ENCODE peak calls at places on chromosome 4, in eight cellular contexts. I is AG10803, W is GM13977, K is sigmoid colon, Y is body of pancreas, T is omental fat pad, A is GM23338, L is upper lobe of left lung. M is an unnamed sample.

GRCh38 chr4:159071178-159071968 is 31.5 kb upstream of the RAPGEF2 start:
- DNase-seq in I (peak), A (peak), L (no peak), W (no peak), T (no peak), K (no peak), Y (no peak), M (no peak)

GRCh38 chr4:154807042-154807630 is 26.1 kb downstream of the RBM46 start:
- DNase-seq in A (peak), L (no peak), Y (no peak), I (peak), T (no peak), K (no peak), W (peak), M (peak)

GRCh38 chr4:8278009-8278395 is 8.4 kb downstream of the HTRA3 start:
- DNase-seq in L (no peak), W (no peak), K (peak), T (no peak), A (no peak), I (peak), Y (no peak), M (no peak)

GRCh38 chr4:40254961-40255721 is 58.3 kb downstream of the RHOH start:
- DNase-seq in L (no peak), Y (no peak), W (no peak), T (no peak), K (no peak), A (no peak), I (peak), M (no peak)

GRCh38 chr4:156503119-156503518 is 468.5 kb downstream of the PDGFC start:
- DNase-seq in W (no peak), Y (no peak), A (no peak), T (no peak), L (no peak), I (no peak), K (no peak), M (no peak)

GRCh38 chr4:13766722-13767495 is 139.4 kb upstream of the BOD1L1 start:
- DNase-seq in Y (no peak), W (no peak), L (no peak), T (no peak), A (no peak), I (no peak), K (no peak), M (no peak)

GRCh38 chr4:112885897-112886296 is 163.6 kb upstream of the ANK2 start:
- DNase-seq in I (no peak), K (no peak), L (no peak), T (no peak), Y (no peak), A (peak), W (no peak), M (no peak)

GRCh38 chr4:159541143-159541542 is 438.3 kb downstream of the RAPGEF2 start:
- DNase-seq in Y (no peak), L (no peak), A (no peak), K (no peak), W (no peak), I (no peak), T (no peak), M (no peak)

GRCh38 chr4:142671516-142671915 is 174.6 kb downstream of the INPP4B start:
- DNase-seq in A (peak), W (no peak), K (no peak), L (no peak), I (no peak), T (no peak), Y (no peak), M (no peak)

GRCh38 chr4:183362916-183363542 is 40.8 kb upstream of the CLDN24 start:
- DNase-seq in A (peak), I (peak), W (no peak), T (no peak), L (no peak), Y (no peak), K (no peak), M (no peak)

GRCh38 chr4:156946508-156947197 is 24.9 kb downstream of the PDGFC start:
- DNase-seq in L (peak), Y (no peak), W (no peak), K (peak), T (no peak), A (no peak), I (peak), M (no peak)

GRCh38 chr4:150336676-150337412 is 245.1 kb upstream of the MAB21L2 start:
- DNase-seq in I (no peak), L (no peak), Y (no peak), W (no peak), T (no peak), A (no peak), K (no peak), M (no peak)

GRCh38 chr4:141890279-141890678 is 253.9 kb downstream of the IL15 start:
- DNase-seq in T (no peak), I (no peak), L (no peak), K (no peak), W (no peak), Y (no peak), A (no peak), M (no peak)

GRCh38 chr4:13484749-13485345 is 707 bp upstream of the RAB28 start:
- DNase-seq in A (peak), K (no peak), W (no peak), I (peak), Y (no peak), L (no peak), T (no peak), M (peak)

GRCh38 chr4:183360161-183360919 is 38.1 kb upstream of the CLDN24 start:
- DNase-seq in T (no peak), A (no peak), K (no peak), L (no peak), I (peak), W (no peak), Y (no peak), M (no peak)

GRCh38 chr4:128287871-128288688 is 467 bp upstream of the PGRMC2 start:
- DNase-seq in T (peak), W (peak), L (peak), I (peak), Y (peak), A (peak), K (peak), M (peak)

DNA sequence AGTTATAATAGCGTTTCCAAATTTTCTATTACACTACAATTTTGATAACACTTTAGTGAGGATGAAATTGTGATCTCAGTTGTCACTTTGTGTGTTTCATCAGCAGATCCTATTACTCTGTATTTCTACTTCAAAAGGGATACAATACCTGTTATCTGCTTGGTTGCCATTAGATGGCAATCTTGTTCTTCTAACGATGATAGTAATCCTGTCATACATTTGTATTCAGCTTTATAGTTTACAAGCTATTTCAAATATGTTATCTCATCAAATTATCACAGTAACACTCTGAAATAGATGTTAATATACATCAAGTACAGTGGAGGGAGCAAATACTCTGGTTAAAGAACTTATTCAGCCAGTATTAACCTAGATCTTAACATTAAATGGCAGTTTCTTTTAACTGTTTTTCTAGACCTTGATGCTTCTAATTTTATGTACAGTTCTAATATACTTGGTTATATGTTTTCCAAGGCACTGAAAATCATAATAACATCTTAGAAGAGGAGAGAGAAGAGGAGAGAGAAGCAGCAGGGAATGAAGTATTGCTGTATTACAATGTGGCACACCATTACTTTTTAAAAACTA is 292.0 kb downstream of the CCSER1 start:
- DNase-seq in A (peak), Y (no peak), I (peak), T (no peak), L (no peak), K (no peak), W (peak), M (peak)
- TF ChIP-seq CTCF in A (peak), Y (peak), I (peak), T (no peak), L (no peak), K (no peak), W (peak), M (peak)

GRCh38 chr4:6873291-6873690 is 36.3 kb upstream of the TBC1D14 start:
- DNase-seq in K (no peak), L (no peak), W (no peak), A (no peak), I (no peak), T (no peak), Y (no peak), M (peak)
- TF ChIP-seq CTCF in K (no peak), L (no peak), W (peak), A (no peak), I (peak), T (no peak), Y (no peak), M (no peak)

DNA sequence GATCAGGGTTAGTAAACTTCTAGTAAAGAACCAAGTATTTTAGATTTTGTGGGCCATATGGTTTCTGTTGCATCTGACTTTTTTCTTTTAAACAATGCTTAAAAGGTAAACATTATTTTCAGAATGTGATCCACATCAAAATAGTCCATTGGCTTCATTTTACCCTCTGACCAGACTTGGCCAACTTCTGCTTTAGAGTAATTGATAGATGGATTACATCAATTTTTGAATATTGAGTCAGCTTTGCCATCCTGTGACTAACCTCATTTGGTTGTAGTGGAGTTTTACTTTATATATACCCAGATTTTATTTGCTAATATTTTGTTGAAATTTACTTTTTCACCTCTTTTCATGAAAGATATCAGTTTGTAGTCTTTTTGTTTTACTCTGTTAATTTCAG is 559.8 kb downstream of the TLL1 start:
- DNase-seq in A (no peak), I (no peak), L (no peak), Y (no peak), K (no peak), T (no peak), W (no peak), M (no peak)
- TF ChIP-seq CTCF in A (no peak), I (no peak), L (no peak), Y (no peak), K (no peak), T (no peak), W (no peak), M (no peak)

DNA sequence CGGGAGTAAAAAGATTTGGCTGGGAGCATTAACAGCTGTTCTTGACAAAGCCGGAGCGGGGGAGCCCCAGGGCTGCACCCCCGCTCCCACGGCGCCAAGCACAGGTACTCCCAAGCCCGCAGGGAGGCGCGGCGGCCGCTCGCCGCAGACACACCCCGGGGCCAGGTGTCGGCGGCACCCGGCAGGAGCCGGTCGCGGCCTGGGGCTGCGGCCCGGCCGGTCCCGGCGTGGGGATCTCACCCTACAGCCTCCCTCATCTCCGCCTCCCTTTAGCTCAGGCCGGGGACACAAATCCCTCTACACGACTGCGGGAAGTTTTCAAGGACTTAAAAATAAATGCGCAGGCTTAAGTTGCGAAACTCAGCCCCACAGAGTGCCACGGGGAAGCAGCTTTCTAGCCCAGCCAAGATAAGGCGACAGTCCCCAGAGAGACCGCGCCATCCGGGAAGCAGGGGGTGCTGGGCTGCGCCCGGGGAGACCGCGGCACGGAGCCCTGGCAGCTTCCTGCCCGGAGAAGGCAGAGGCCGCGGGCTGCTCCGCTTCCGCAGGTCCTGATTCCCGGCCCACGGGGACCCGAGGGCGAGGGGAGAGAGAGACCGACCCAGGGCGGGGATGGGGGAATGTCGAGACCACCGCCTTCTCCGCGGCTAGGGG is 473 bp downstream of the SH3RF1 start:
- DNase-seq in L (peak), I (peak), K (peak), A (peak), T (no peak), W (peak), Y (peak), M (peak)
- TF ChIP-seq CTCF in L (no peak), I (no peak), K (no peak), A (no peak), T (no peak), W (peak), Y (peak), M (no peak)

DNA sequence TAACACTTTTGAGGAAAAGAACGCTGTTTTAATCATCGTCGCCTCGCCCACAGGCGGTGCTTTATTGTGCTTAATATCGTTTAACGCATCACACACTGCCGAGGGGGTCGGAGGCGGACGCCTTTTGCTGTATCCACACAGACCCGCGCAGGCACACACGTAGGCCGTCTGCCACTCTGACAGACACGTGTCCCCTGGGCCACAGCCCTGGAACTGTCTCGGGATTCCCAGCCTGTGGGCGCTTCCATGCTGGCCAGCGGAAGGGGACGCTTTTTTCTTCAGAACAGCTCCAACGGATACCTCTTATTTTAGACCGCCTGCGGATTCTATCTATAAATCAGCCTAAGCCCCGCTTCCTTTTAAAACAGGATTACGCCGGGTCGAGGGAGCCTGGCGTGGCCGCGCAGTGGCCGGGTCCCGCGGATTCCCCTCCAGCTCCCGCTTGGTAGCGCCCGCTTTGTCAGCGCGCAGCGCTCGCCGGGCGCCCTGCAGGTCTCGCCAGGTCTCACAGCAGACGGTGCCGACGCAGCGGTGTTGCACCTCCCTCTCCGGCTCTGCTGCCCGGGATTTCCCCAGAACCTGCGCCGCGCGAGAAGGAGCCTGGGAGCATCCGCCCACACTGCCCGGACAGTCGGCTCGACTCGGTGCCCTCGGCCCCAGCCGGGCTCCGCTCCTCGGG is at the start of gene NOCT:
- DNase-seq in L (peak), T (peak), W (peak), I (peak), A (peak), Y (peak), K (peak), M (peak)
- TF ChIP-seq CTCF in L (peak), T (no peak), W (peak), I (peak), A (no peak), Y (peak), K (no peak), M (no peak)

GRCh38 chr4:82579932-82580331 is 18.1 kb upstream of the TMEM150C start:
- DNase-seq in K (no peak), I (no peak), W (no peak), A (no peak), Y (no peak), L (no peak), T (no peak), M (no peak)
- TF ChIP-seq CTCF in K (no peak), I (no peak), W (no peak), A (no peak), Y (no peak), L (no peak), T (no peak), M (no peak)

GRCh38 chr4:1933700-1934099 is 62.5 kb downstream of the NSD2 start:
- DNase-seq in L (no peak), I (no peak), W (no peak), A (no peak), K (no peak), T (no peak), Y (peak), M (no peak)
- TF ChIP-seq CTCF in L (no peak), I (no peak), W (no peak), A (no peak), K (no peak), T (no peak), Y (no peak), M (no peak)

GRCh38 chr4:76626686-76627465 is 191.8 kb downstream of the SHROOM3 start:
- DNase-seq in A (peak), I (no peak), W (no peak), K (no peak), T (no peak), L (no peak), Y (no peak), M (no peak)
- TF ChIP-seq CTCF in A (peak), I (no peak), W (peak), K (no peak), T (no peak), L (no peak), Y (no peak), M (no peak)

GRCh38 chr4:11365039-11365438 is 63.7 kb downstream of the HS3ST1 start:
- DNase-seq in K (no peak), W (no peak), Y (no peak), L (no peak), I (no peak), A (no peak), T (no peak), M (no peak)
- TF ChIP-seq CTCF in K (no peak), W (no peak), Y (no peak), L (no peak), I (no peak), A (no peak), T (no peak), M (no peak)

GRCh38 chr4:118969359-118969758 is 80.7 kb downstream of the SYNPO2 start:
- DNase-seq in W (no peak), K (peak), Y (peak), I (peak), T (no peak), L (peak), A (peak), M (peak)
- TF ChIP-seq CTCF in W (peak), K (no peak), Y (peak), I (peak), T (no peak), L (peak), A (peak), M (peak)